ENCODE peak calls at places on chromosomes 7 and 10, in six cellular contexts. M is immature natural killer cell; L is GM13977; K is activated naive CD8-positive, alpha-beta T cell treated with anti-CD3 and anti-CD28 coated beads for 36 hours; H is stimulated activated CD8-positive, alpha-beta memory T cell treated with anti-CD3 and anti-CD28 coated beads, Interleukin-15, amount 100 ng/mL, for 24 hours; P is HAP-1. F is an unnamed sample.

GRCh38 chr7:131733604-131734003 is 177.2 kb upstream of the PODXL start:
- DNase-seq in H (no peak), K (no peak), P (no peak), L (no peak), M (no peak), F (no peak)

GRCh38 chr10:92544296-92544695 is 29.6 kb downstream of the IDE start:
- DNase-seq in H (no peak), K (no peak), L (no peak), P (peak), M (no peak), F (no peak)

GRCh38 chr10:31926765-31927596 is 1.6 kb downstream of the ARHGAP12 start:
- DNase-seq in M (peak), P (peak), L (no peak), K (no peak), H (no peak), F (no peak)

GRCh38 chr10:127880557-127880956 is 12.2 kb downstream of the CLRN3 start:
- DNase-seq in L (no peak), P (no peak), M (no peak), H (no peak), K (no peak), F (no peak)

GRCh38 chr7:2811476-2812118 is 32.5 kb downstream of the GNA12 start:
- DNase-seq in M (no peak), P (no peak), K (no peak), L (no peak), H (no peak), F (no peak)

GRCh38 chr10:52332815-52333214 is 18.7 kb downstream of the DKK1 start:
- DNase-seq in K (no peak), P (no peak), L (no peak), M (no peak), H (no peak), F (no peak)

GRCh38 chr10:7107287-7107686 is 303.5 kb downstream of the SFMBT2 start:
- DNase-seq in H (no peak), P (no peak), L (no peak), K (no peak), M (no peak), F (peak)

GRCh38 chr10:123614888-123615287 is 51.3 kb upstream of the GPR26 start:
- DNase-seq in H (peak), L (peak), P (peak), K (peak), M (peak), F (peak)

GRCh38 chr10:60943372-60944158 is 420 bp downstream of the RHOBTB1 start:
- DNase-seq in K (peak), L (peak), P (peak), H (no peak), M (no peak), F (peak)

GRCh38 chr10:126504051-126504760 is 115.9 kb upstream of the ADAM12 start:
- DNase-seq in P (peak), L (peak), M (peak), H (no peak), K (no peak), F (peak)

GRCh38 chr10:70693619-70694286 is 21.4 kb downstream of the ADAMTS14 start:
- DNase-seq in M (no peak), L (no peak), P (no peak), H (no peak), K (no peak), F (no peak)

GRCh38 chr10:127450644-127451043 is 98.5 kb upstream of the NPS start:
- DNase-seq in L (no peak), K (no peak), P (no peak), H (no peak), M (no peak), F (no peak)